ENCODE peak calls at places on chromosomes 7 and 10, in five cellular contexts. Q is MM.1S, D is neural crest cell, O is pancreas, F is heart right ventricle. W is an unnamed sample.

GRCh38 chr7:144869072-144869471 is 33.2 kb upstream of the TPK1 start:
- DNase-seq in Q (no peak), F (no peak), O (no peak), D (no peak), W (no peak)

GRCh38 chr7:132614428-132615076 is 38.3 kb upstream of the PLXNA4 start:
- DNase-seq in F (peak; percentile 40), D (peak; percentile 3), Q (no peak), O (no peak), W (peak; percentile 37)

GRCh38 chr10:788796-789748 is 99.6 kb upstream of the DIP2C start:
- DNase-seq in Q (no peak), F (peak; percentile 68), D (peak; percentile 51), O (peak; percentile 81), W (no peak)

GRCh38 chr7:20200965-20201364 is 16.2 kb downstream of the MACC1 start:
- DNase-seq in O (no peak), D (no peak), Q (no peak), F (no peak), W (peak; percentile 14)

GRCh38 chr7:81822811-81823210 is 53.0 kb upstream of the HGF start:
- DNase-seq in O (no peak), D (no peak), F (no peak), Q (no peak), W (no peak)

GRCh38 chr7:79822620-79823240 is 311.9 kb upstream of the GNAI1 start:
- DNase-seq in Q (no peak), D (no peak), F (no peak), O (no peak), W (no peak)

GRCh38 chr10:102434251-102434913 is 2.0 kb upstream of the CUEDC2 start:
- DNase-seq in O (no peak), F (no peak), D (no peak), Q (no peak), W (no peak)

GRCh38 chr10:109852004-109852717 is 71.2 kb downstream of the XPNPEP1 start:
- DNase-seq in D (peak; percentile 91), F (peak; percentile 69), O (peak; percentile 85), Q (peak; percentile 59), W (peak; percentile 75)

GRCh38 chr10:96999337-96999736 is 167.2 kb downstream of the LCOR start:
- DNase-seq in Q (no peak), O (no peak), D (no peak), F (no peak), W (no peak)

GRCh38 chr10:83582407-83583095 is 556.8 kb upstream of the GHITM start:
- DNase-seq in Q (no peak), D (no peak), F (no peak), O (no peak), W (no peak)
- TF ChIP-seq CTCF in Q (no peak), D (no peak), F (no peak), O (no peak), W (no peak)

DNA sequence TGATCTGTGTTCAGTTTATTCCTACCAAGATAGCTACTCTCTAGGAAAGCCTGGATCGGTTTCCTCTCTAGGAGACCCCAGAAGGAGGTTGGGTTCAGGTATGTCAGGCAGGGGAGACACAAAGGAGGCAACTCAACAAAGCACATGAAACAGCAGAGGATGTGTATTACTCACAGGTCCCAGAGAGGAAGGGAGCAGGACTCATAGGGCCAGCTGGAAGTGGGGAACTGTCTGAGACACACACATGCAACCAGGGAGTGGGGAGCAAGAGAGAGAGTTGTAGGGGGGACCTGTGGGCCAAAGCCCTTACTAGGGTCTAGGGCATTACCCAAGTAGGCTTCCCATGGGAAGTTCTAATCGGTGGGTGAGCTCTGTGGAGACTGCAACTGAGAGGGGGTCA is 10.2 kb upstream of the NRP1 start:
- DNase-seq in D (no peak), F (no peak), Q (no peak), O (no peak), W (no peak)
- TF ChIP-seq CTCF in D (no peak), F (no peak), Q (no peak), O (no peak), W (no peak)

GRCh38 chr7:66413379-66414114 is 208.4 kb downstream of the TPST1 start:
- DNase-seq in F (peak; percentile 83), Q (no peak), D (peak; percentile 86), O (peak; percentile 95), W (peak; percentile 96)
- TF ChIP-seq CTCF in F (no peak), Q (no peak), D (no peak), O (peak; percentile 32), W (peak; percentile 39)

GRCh38 chr10:59880019-59880717 is 26.2 kb downstream of the CCDC6 start:
- DNase-seq in F (no peak), O (no peak), D (no peak), Q (no peak), W (no peak)
- TF ChIP-seq CTCF in F (no peak), O (no peak), D (no peak), Q (no peak), W (peak; percentile 51)

GRCh38 chr7:14389052-14389988 is 399.9 kb upstream of the ETV1 start:
- DNase-seq in Q (no peak), O (no peak), F (no peak), D (no peak), W (no peak)
- TF ChIP-seq CTCF in Q (no peak), O (no peak), F (no peak), D (no peak), W (no peak)

GRCh38 chr7:127254163-127254684 is 1.5 kb upstream of the GRM8 start:
- DNase-seq in F (no peak), D (no peak), O (no peak), Q (no peak), W (no peak)
- TF ChIP-seq CTCF in F (no peak), D (no peak), O (no peak), Q (no peak), W (no peak)